ENCODE peak calls at places on chromosome 11, in six cellular contexts. X is KG1; W is PC-9; S is lower leg skin; J is NCI-H460; L is activated naive CD4-positive, alpha-beta T cell treated with anti-CD3 and anti-CD28 coated beads for 36 hours. B is an unnamed sample.

GRCh38 chr11:106854429-106854828 is 163.8 kb downstream of the GUCY1A2 start:
- DNase-seq in X (no peak), W (no peak), S (no peak), J (no peak), L (no peak), B (no peak)

GRCh38 chr11:65434057-65434666 is 11.6 kb downstream of the NEAT1 start:
- DNase-seq in X (no peak), W (no peak), S (no peak), J (no peak), L (no peak), B (no peak)

GRCh38 chr11:78228467-78228866 is 39.7 kb downstream of the USP35 start:
- DNase-seq in X (peak), W (peak), S (no peak), J (peak), L (peak), B (peak)

GRCh38 chr11:74468058-74468457 is 709 bp upstream of the KCNE3 start:
- DNase-seq in X (no peak), W (no peak), S (no peak), J (no peak), L (no peak), B (no peak)

GRCh38 chr11:85098996-85099395 is 528.1 kb downstream of the DLG2 start:
- DNase-seq in X (no peak), W (no peak), S (no peak), J (no peak), L (no peak), B (no peak)

GRCh38 chr11:78722786-78723185 is 148.1 kb upstream of the NARS2 start:
- DNase-seq in X (no peak), W (no peak), S (no peak), J (no peak), L (no peak), B (no peak)

GRCh38 chr11:40445391-40445790 is 1014.1 kb downstream of the LRRC4C start:
- DNase-seq in X (no peak), W (no peak), S (no peak), J (peak), L (no peak), B (no peak)

GRCh38 chr11:43756575-43756974 is 76.0 kb downstream of the HSD17B12 start:
- DNase-seq in X (no peak), W (no peak), S (no peak), J (no peak), L (no peak), B (no peak)

GRCh38 chr11:69899957-69900821 is 81.0 kb upstream of the FGF3 start:
- DNase-seq in X (no peak), W (peak), S (no peak), J (no peak), L (no peak), B (no peak)

GRCh38 chr11:58004664-58005063 is 19.0 kb upstream of the OR9Q1 start:
- DNase-seq in X (no peak), W (no peak), S (no peak), J (no peak), L (no peak), B (no peak)

GRCh38 chr11:14423633-14424032 is 64.7 kb upstream of the RRAS2 start:
- DNase-seq in X (peak), W (no peak), S (no peak), J (no peak), L (no peak), B (no peak)

GRCh38 chr11:19407692-19408091 is 166.9 kb upstream of the E2F8 start:
- DNase-seq in X (no peak), W (no peak), S (no peak), J (no peak), L (no peak), B (no peak)

GRCh38 chr11:74755395-74755995 is 6.8 kb downstream of the RNF169 start:
- DNase-seq in X (no peak), W (no peak), S (no peak), J (no peak), L (no peak), B (no peak)

GRCh38 chr11:34284836-34285235 is 73.0 kb downstream of the ABTB2 start:
- DNase-seq in X (no peak), W (no peak), S (no peak), J (no peak), L (no peak), B (no peak)

GRCh38 chr11:35632301-35632700 is 14.0 kb downstream of the FJX1 start:
- DNase-seq in X (no peak), W (no peak), S (no peak), J (no peak), L (no peak), B (no peak)

B was measured in activated CD8-positive, alpha-beta T cell treated with anti-CD3 and anti-CD28 coated beads, Interleukin-2, amount 10 ng/mL, durations not matched to agents 7 days and 5 days.